ENCODE peak calls at places on chromosomes 1 and 21, in eight cellular contexts. J is Peyer's patch, K is cardiac muscle cell, D is mesendoderm, N is uterus, Q is body of pancreas, A is ascending aorta, U is psoas muscle. G is an unnamed sample.

GRCh38 chr1:174074757-174075156 is 52.6 kb upstream of the RC3H1 start:
- DNase-seq in J (no peak), K (no peak), D (no peak), N (no peak), Q (no peak), A (no peak), U (no peak), G (no peak)

GRCh38 chr21:45414396-45415187 is 9.6 kb downstream of the COL18A1 start:
- DNase-seq in J (no peak), K (no peak), D (no peak), N (no peak), Q (no peak), A (no peak), U (peak; percentile 9), G (no peak)

GRCh38 chr1:230581446-230582079 is 60.7 kb upstream of the COG2 start:
- DNase-seq in J (no peak), K (no peak), D (peak; percentile 59), N (no peak), Q (no peak), A (no peak), U (no peak), G (no peak)

GRCh38 chr1:43834280-43835140 is 99.1 kb upstream of the ARTN start:
- DNase-seq in J (no peak), K (no peak), D (no peak), N (no peak), Q (peak; percentile 25), A (no peak), U (peak; percentile 24), G (no peak)

GRCh38 chr1:143698016-143698415 is 273.8 kb downstream of the FAM72C start:
- DNase-seq in J (peak; percentile 53), K (no peak), D (peak; percentile 64), N (no peak), Q (peak; percentile 19), A (no peak), U (no peak), G (peak; percentile 77)

GRCh38 chr1:32068891-32069590 is 3.7 kb upstream of the TMEM39B start:
- DNase-seq in J (no peak), K (no peak), D (peak; percentile 50), N (no peak), Q (no peak), A (no peak), U (no peak), G (no peak)

GRCh38 chr1:164256456-164256855 is 302.5 kb upstream of the PBX1 start:
- DNase-seq in J (no peak), K (no peak), D (no peak), N (no peak), Q (no peak), A (no peak), U (no peak), G (no peak)

GRCh38 chr21:45269861-45270260 is 17.8 kb downstream of the POFUT2 start:
- DNase-seq in J (no peak), K (no peak), D (no peak), N (no peak), Q (no peak), A (no peak), U (no peak), G (no peak)

GRCh38 chr21:45972353-45972715 is 9.2 kb upstream of the COL6A1 start:
- DNase-seq in J (peak; percentile 47), K (no peak), D (peak; percentile 47), N (no peak), Q (no peak), A (no peak), U (peak; percentile 59), G (no peak)

GRCh38 chr1:147912553-147912952 is 10.0 kb downstream of the GJA8 start:
- DNase-seq in J (no peak), K (no peak), D (no peak), N (no peak), Q (no peak), A (no peak), U (no peak), G (no peak)

GRCh38 chr1:61004269-61005003 is 77.9 kb upstream of the NFIA start:
- DNase-seq in J (no peak), K (no peak), D (no peak), N (no peak), Q (peak; percentile 5), A (no peak), U (no peak), G (no peak)

GRCh38 chr1:24705260-24706073 is 39.8 kb upstream of the CLIC4 start:
- DNase-seq in J (peak; percentile 72), K (peak; percentile 85), D (peak; percentile 95), N (peak; percentile 69), Q (peak; percentile 90), A (no peak), U (peak; percentile 72), G (peak; percentile 88)

GRCh38 chr1:101239095-101240040 is 2.5 kb downstream of the S1PR1 start:
- DNase-seq in J (no peak), K (no peak), D (no peak), N (no peak), Q (no peak), A (no peak), U (no peak), G (no peak)

GRCh38 chr1:203282720-203283542 is 22.4 kb upstream of the BTG2 start:
- DNase-seq in J (no peak), K (peak; percentile 50), D (no peak), N (no peak), Q (peak; percentile 83), A (no peak), U (no peak), G (peak; percentile 31)
- H3K4me1 ChIP-seq in J (peaks cover 13% of the 10 kb centered on the region), K (peaks cover 79% of the 10 kb centered on the region), D (peaks cover 10% of the 10 kb centered on the region), N (peaks cover 31% of the 10 kb centered on the region), Q (peaks cover 79% of the 10 kb centered on the region), A (peaks cover 26% of the 10 kb centered on the region), U (peaks cover 92% of the 10 kb centered on the region), G (peaks cover 24% of the 10 kb centered on the region)

GRCh38 chr1:208179303-208179702 is 64.9 kb downstream of the PLXNA2 start:
- DNase-seq in J (peak; percentile 60), K (no peak), D (peak; percentile 43), N (peak; percentile 67), Q (no peak), A (no peak), U (no peak), G (peak; percentile 55)
- H3K4me1 ChIP-seq in J (peaks cover 15% of the 10 kb centered on the region), K (peaks cover 51% of the 10 kb centered on the region), D (peaks cover 30% of the 10 kb centered on the region), N (peaks cover 33% of the 10 kb centered on the region), Q (peaks cover 54% of the 10 kb centered on the region), A (peaks cover 38% of the 10 kb centered on the region), U (peaks cover 15% of the 10 kb centered on the region), G (peaks cover 36% of the 10 kb centered on the region)

GRCh38 chr1:109186704-109187071 is 27.0 kb upstream of the SARS1 start:
- DNase-seq in J (no peak), K (no peak), D (no peak), N (peak; percentile 61), Q (no peak), A (no peak), U (peak; percentile 18), G (peak; percentile 29)

GRCh38 chr1:109188776-109189175 is 24.9 kb upstream of the SARS1 start:
- DNase-seq in J (no peak), K (no peak), D (no peak), N (no peak), Q (no peak), A (no peak), U (no peak), G (no peak)

GRCh38 chr1:109188200-109188599 is 25.5 kb upstream of the SARS1 start:
- DNase-seq in J (no peak), K (no peak), D (no peak), N (no peak), Q (no peak), A (no peak), U (no peak), G (no peak)

GRCh38 chr1:109185990-109186703 is 27.6 kb upstream of the SARS1 start:
- DNase-seq in J (no peak), K (no peak), D (no peak), N (no peak), Q (no peak), A (no peak), U (no peak), G (no peak)

DNA sequence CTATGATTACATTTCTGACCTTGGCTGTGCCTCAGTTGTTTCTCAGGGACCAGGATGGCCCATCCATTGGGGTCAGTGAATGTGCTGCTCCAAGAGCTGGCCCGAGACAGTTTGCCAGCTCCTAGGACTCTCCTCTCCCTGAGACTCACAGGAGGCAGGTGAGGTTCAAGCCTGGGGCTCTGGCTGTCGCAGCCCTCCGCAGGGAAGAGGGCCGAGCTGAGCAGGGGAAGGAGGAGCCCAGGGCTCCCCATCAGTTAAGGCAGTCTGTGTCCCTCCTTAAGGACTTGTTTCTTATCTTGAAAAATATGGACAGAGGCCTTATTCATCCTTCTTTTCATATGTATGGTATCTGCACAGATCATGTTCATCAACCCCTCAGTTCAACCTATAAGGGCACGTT is 26.6 kb upstream of the SARS1 start:
- DNase-seq in J (no peak), K (no peak), D (no peak), N (no peak), Q (no peak), A (no peak), U (no peak), G (no peak)
- H3K4me1 ChIP-seq in J (no peaks in the 10 kb centered on the region), K (no peaks in the 10 kb centered on the region), D (no peaks in the 10 kb centered on the region), N (no peaks in the 10 kb centered on the region), Q (peaks cover 60% of the 10 kb centered on the region), A (no peaks in the 10 kb centered on the region), U (no peaks in the 10 kb centered on the region), G (no peaks in the 10 kb centered on the region)

DNA sequence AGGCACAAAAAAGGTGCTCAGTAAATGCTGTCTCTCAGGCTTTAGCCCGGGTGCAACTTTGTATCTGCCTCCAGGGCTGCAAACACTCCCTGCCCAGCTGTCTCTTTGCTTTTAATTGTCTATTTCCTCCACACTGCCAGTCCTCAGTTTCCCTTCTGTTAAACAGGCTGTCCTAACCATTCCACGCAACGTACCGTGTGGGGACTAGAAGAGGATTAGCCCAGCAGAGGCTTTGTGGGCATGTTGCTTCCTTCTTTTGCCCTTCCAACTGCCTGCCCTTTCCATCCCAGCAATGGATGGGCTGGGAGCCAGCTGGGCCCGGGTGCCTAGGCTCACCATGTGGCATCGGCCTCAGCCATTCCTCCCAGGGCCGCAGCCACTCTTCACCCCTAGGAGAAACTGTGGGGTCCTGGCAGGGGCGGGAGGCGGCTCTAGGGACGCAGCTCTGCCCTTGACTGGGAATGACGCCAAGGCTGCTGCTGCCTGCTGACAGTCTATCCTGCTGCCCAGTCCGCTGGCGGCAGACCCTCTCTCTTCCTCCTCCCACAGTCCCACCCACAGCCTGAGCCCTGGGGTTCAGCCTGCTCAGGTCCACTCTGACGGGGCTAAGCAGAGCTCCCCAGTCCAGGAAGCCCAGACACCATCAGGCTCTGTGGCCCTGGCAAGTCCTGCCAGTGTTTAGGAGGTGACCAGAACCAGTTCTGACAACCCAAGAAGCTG is 40.6 kb upstream of the LRP8 start:
- DNase-seq in J (peak; percentile 46), K (no peak), D (no peak), N (peak; percentile 10), Q (no peak), A (no peak), U (no peak), G (no peak)
- H3K4me1 ChIP-seq in J (no peaks in the 10 kb centered on the region), K (peaks cover 17% of the 10 kb centered on the region), D (peaks cover 12% of the 10 kb centered on the region), N (no peaks in the 10 kb centered on the region), Q (no peaks in the 10 kb centered on the region), A (no peaks in the 10 kb centered on the region), U (no peaks in the 10 kb centered on the region), G (no peaks in the 10 kb centered on the region)

G was measured in colonic mucosa.